ENCODE peak calls at places on chromosomes 3 and 15, in seven cellular contexts. S is NAMALWA; M is HTR-8/SVneo; P is activated naive CD8-positive, alpha-beta T cell treated with anti-CD3 and anti-CD28 coated beads for 36 hours; V is ureter; H is Calu3; W is H4. I is an unnamed sample.

GRCh38 chr3:128282392-128283196 is 129.3 kb downstream of the EEFSEC start:
- DNase-seq in V (peak), S (no peak), P (no peak), W (no peak), H (no peak), M (no peak), I (no peak)

GRCh38 chr3:171569571-171570132 is 109.4 kb upstream of the TNIK start:
- DNase-seq in V (no peak), H (no peak), M (no peak), S (peak), W (no peak), P (no peak), I (no peak)

GRCh38 chr3:108202080-108202479 is 20.1 kb downstream of the IFT57 start:
- DNase-seq in S (no peak), H (no peak), W (no peak), V (no peak), P (no peak), M (no peak), I (no peak)

GRCh38 chr3:197196192-197196591 is 102.2 kb downstream of the DLG1 start:
- DNase-seq in M (no peak), P (no peak), W (no peak), V (no peak), H (no peak), S (no peak), I (no peak)

GRCh38 chr3:50609743-50610085 is 1.9 kb downstream of the CISH start:
- DNase-seq in W (no peak), M (no peak), P (no peak), V (no peak), S (no peak), H (no peak), I (no peak)

GRCh38 chr3:197014942-197015575 is 14.6 kb downstream of the MELTF start:
- DNase-seq in M (no peak), S (no peak), P (no peak), V (no peak), H (no peak), W (no peak), I (no peak)

GRCh38 chr15:39878401-39878775 is 41.7 kb downstream of the GPR176 start:
- DNase-seq in P (no peak), V (no peak), W (no peak), H (no peak), S (no peak), M (no peak), I (no peak)

GRCh38 chr3:196216681-196217211 is 412 bp downstream of the SLC51A start:
- DNase-seq in V (no peak), W (no peak), H (no peak), S (no peak), P (no peak), M (no peak), I (no peak)

GRCh38 chr15:83694030-83694429 is 40.1 kb downstream of the ADAMTSL3 start:
- DNase-seq in S (no peak), M (no peak), W (peak), V (no peak), P (no peak), H (peak), I (no peak)

GRCh38 chr3:194686816-194687637 is 1.3 kb downstream of the FAM43A start:
- DNase-seq in H (peak), P (peak), W (no peak), S (peak), M (no peak), V (peak), I (no peak)

I was measured in HEK293T.